ENCODE peak calls at places on chromosomes 13 and 19, in ten cellular contexts. S is heart left ventricle; W is left ventricle myocardium inferior; D is cardiac muscle cell; F is fibroblast of lung; G is endothelial cell of umbilical vein; Y is mesenchymal stem cell; J is H1; M is CD8-positive, alpha-beta memory T cell; A is right cardiac atrium. T is an unnamed sample.

GRCh38 chr13:26425439-26426358 is 131.8 kb upstream of the WASF3 start:
- DNase-seq in F (peak; percentile 68), Y (peak; percentile 60), G (no peak), J (no peak), S (no peak), W (no peak), A (peak; percentile 30), M (no peak), D (no peak), T (no peak)

GRCh38 chr13:30895773-30896172 is 10.3 kb upstream of the MEDAG start:
- DNase-seq in A (peak; percentile 77), F (peak; percentile 91), G (peak; percentile 63), S (no peak), M (no peak), W (peak; percentile 52), Y (peak; percentile 88), J (no peak), D (peak; percentile 95), T (peak; percentile 92)

GRCh38 chr13:40624338-40624737 is 42.1 kb downstream of the FOXO1 start:
- DNase-seq in D (peak; percentile 23), S (no peak), A (no peak), Y (no peak), J (no peak), W (no peak), F (peak; percentile 31), M (no peak), G (no peak), T (no peak)

GRCh38 chr13:50529154-50529882 is 314.2 kb downstream of the DLEU7 start:
- DNase-seq in S (peak; percentile 92), M (no peak), A (peak; percentile 90), Y (peak; percentile 52), J (no peak), W (peak; percentile 89), D (peak; percentile 92), G (peak; percentile 81), F (peak; percentile 96), T (peak; percentile 88)

GRCh38 chr19:29745253-29745652 is 30.2 kb upstream of the C19orf12 start:
- DNase-seq in W (no peak), D (no peak), J (no peak), A (no peak), Y (no peak), M (no peak), F (no peak), G (no peak), S (no peak), T (no peak)

GRCh38 chr13:49746111-49746510 is 46.4 kb downstream of the KPNA3 start:
- DNase-seq in A (no peak), F (no peak), W (no peak), M (no peak), G (no peak), Y (no peak), D (no peak), J (no peak), S (no peak), T (no peak)

GRCh38 chr13:26946675-26947342 is 186.2 kb upstream of the GPR12 start:
- DNase-seq in W (no peak), F (peak; percentile 48), D (peak; percentile 84), G (peak; percentile 39), A (no peak), S (no peak), Y (peak; percentile 77), J (no peak), M (no peak), T (no peak)

GRCh38 chr19:5086725-5087439 is 118.0 kb downstream of the KDM4B start:
- DNase-seq in D (no peak), Y (no peak), J (peak; percentile 76), W (no peak), F (no peak), S (no peak), M (no peak), G (no peak), A (no peak), T (no peak)

DNA sequence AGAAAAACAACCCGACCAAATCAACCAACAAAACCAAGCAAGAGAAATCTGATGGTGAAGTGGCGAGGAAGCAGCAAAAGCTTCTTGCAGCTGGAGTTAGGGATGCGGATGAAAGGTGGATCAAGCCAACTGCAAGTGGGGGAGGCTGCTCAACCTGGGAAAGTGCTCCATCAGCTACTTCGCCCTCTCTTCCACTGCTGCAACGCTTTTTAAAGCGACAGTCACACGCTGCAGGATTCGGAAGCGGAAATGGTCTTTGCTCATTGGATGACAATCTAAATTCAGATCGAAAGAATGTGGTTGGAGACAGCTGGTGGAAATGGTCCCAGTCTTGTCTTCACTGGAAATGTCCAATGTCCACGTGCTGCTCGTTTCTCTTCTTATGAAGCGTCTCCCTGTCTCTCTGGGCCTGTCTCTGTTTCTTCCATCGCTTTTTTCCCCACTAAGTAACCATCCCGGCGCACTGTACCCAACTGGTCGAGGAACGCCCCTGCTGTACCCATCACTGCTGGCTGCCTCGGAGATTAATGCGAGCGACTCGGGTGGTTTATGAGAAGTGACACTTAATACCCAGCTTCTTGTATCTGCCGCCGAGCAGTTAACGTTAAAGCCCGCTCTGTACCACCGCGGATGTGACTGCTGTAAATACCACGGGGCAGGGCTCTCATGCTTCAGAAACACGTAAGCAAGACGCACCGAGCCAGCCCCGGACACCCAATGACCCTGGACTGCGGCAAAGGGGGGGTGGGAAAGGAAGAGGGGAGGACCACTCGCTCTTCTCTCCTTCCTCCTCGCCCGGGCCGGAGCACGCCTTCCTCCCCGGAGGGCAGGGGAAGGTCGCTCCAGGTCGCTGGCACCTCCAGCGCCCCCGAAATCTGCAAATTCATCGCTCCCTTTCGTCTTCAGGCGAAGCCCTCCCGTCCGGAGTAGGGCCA is 1.9 kb upstream of the FGF9 start:
- DNase-seq in G (no peak), S (peak; percentile 61), F (peak; percentile 47), Y (peak; percentile 36), D (peak; percentile 38), M (peak; percentile 40), A (peak; percentile 38), J (no peak), W (no peak), T (no peak)
- H3K4me3 ChIP-seq in G (peak overlapping the region; percentile 32), S (peak overlapping the region; percentile 85), F (peak overlapping the region; percentile 58), Y (peak overlapping the region; percentile 57), D (peak overlapping the region; percentile 73), M (peak overlapping the region; percentile 98), A (peak overlapping the region; percentile 75), J (peak overlapping the region; percentile 51), W (peak overlapping the region; percentile 82), T (peak overlapping the region; percentile 79)

DNA sequence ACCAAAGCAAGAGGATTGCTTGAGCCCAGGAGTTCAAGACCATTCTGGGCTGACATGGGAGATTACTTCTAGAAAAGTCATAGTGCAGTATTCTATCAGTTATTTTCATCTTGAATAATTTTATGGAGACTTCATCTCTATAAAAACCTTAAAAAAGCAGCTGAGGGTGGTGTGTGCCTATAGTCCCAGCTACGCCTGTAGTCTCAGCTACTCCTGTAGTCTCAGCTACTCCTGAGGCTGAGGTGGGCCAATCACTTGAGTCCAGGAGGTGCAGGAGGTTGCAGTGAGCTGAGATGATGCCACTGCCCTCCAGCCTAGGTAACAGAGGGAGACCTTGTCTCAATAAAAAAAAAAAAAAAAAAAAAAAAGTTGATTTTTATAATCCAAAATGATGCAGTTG is 22.1 kb upstream of the KCTD4 start:
- DNase-seq in W (no peak), F (no peak), A (no peak), D (no peak), J (no peak), Y (no peak), G (no peak), S (no peak), M (no peak), T (no peak)
- H3K27ac ChIP-seq in W (no peak overlapping the region), F (no peak overlapping the region), A (no peak overlapping the region), D (no peak overlapping the region), J (no peak overlapping the region), Y (no peak overlapping the region), G (no peak overlapping the region), S (no peak overlapping the region), M (no peak overlapping the region), T (no peak overlapping the region)

GRCh38 chr13:91351980-91352379 is 4.5 kb downstream of the MIR17HG start:
- DNase-seq in G (no peak), M (no peak), W (no peak), D (no peak), F (no peak), Y (no peak), S (no peak), A (no peak), J (no peak), T (no peak)

GRCh38 chr13:91348906-91349435 is 1.5 kb downstream of the MIR17HG start:
- DNase-seq in D (peak; percentile 91), F (peak; percentile 77), W (peak; percentile 95), M (peak; percentile 87), J (no peak), A (peak; percentile 94), G (peak; percentile 89), S (peak; percentile 96), Y (peak; percentile 89), T (peak; percentile 92)

GRCh38 chr13:91351123-91351522 is 3.6 kb downstream of the MIR17HG start:
- DNase-seq in D (no peak), F (no peak), Y (no peak), M (no peak), A (no peak), J (no peak), G (no peak), S (no peak), W (no peak), T (no peak)

GRCh38 chr13:91347996-91348905 is 764 bp downstream of the MIR17HG start:
- DNase-seq in Y (peak; percentile 28), W (peak; percentile 46), F (peak; percentile 33), A (peak; percentile 49), G (peak; percentile 23), D (peak; percentile 34), M (peak; percentile 59), S (peak; percentile 71), J (no peak), T (peak; percentile 73)

DNA sequence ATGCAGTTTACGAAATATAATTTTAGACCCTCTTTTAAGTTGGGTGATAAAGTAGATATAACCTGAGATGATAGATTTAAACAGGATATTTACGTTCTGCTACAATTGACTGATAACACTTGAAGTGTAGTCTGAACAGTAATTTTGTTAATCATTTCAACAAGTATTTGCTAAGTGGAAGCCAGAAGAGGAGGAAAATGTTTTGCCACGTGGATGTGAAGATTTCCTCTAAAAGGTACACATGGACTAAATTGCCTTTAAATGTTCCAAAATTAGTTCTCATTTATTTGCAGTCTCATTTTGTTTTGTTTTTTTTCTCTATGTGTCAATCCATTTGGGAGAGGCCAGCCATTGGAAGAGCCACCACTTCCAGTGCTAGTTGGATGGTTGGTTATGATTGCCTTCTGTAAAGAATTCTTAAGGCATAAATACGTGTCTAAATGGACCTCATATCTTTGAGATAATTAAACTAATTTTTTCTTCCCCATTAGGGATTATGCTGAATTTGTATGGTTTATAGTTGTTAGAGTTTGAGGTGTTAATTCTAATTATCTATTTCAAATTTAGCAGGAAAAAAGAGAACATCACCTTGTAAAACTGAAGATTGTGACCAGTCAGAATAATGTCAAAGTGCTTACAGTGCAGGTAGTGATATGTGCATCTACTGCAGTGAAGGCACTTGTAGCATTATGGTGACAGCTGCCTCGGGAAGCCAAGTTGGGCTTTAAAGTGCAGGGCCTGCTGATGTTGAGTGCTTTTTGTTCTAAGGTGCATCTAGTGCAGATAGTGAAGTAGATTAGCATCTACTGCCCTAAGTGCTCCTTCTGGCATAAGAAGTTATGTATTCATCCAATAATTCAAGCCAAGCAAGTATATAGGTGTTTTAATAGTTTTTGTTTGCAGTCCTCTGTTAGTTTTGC is 2.8 kb downstream of the MIR17HG start:
- DNase-seq in F (no peak), D (peak; percentile 6), A (no peak), W (no peak), J (no peak), Y (no peak), G (no peak), S (no peak), M (no peak), T (no peak)
- H3K4me3 ChIP-seq in F (peak overlapping the region; percentile 68), D (peak overlapping the region; percentile 88), A (no peak overlapping the region), W (no peak overlapping the region), J (peak overlapping the region; percentile 70), Y (no peak overlapping the region), G (peak overlapping the region; percentile 100), S (no peak overlapping the region), M (peak overlapping the region; percentile 76), T (no peak overlapping the region)

DNA sequence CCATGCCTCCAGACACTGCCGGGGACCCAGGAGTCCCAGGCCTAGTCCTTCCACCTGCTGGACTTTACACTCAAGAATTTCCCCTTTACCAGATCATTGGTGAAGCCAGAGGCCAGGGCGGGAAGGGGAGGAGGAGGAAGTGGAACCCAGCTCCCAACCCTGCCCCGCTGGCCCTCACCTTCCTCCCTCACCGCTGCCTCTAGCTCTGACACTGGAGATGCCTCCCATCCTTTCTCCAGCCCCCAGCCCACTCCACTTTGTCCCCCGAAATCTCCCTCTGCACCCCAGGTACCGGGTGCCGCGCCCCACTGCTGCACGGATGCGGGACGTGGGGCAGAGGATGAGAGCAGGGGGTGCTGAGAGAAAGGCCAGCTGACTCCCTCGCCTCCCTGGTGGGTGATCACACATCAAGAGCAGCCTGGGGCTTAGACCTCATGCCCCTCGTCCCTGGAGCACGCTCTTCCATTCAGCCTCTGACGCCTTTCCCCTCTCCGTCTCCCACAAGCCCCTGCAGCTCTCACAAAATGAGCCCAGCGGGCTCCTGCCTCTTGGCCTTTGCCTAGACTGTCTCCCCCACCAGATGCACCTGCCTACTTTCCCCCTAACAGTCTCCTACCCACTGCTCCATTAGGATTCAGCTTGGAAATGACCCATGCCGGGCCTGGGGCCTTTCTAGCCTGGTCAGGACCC is at the start of gene PTPRH:
- DNase-seq in G (no peak), J (no peak), S (peak; percentile 44), A (no peak), M (no peak), F (no peak), W (no peak), D (no peak), Y (no peak), T (no peak)
- H3K27ac ChIP-seq in G (peak within 1 kb of the TSS; percentile 49), J (no peak within 1 kb of the TSS), S (no peak within 1 kb of the TSS), A (no peak within 1 kb of the TSS), M (peak within 1 kb of the TSS; percentile 43), F (peak within 1 kb of the TSS; percentile 75), W (no peak within 1 kb of the TSS), D (no peak within 1 kb of the TSS), Y (no peak within 1 kb of the TSS), T (no peak within 1 kb of the TSS)